ENCODE peak calls at places on chromosomes 1 and 21, in seven cellular contexts. O is H1, P is mesendoderm, Z is H9, U is neuronal stem cell, B is mesenchymal stem cell, X is trophoblast cell. K is an unnamed sample.

GRCh38 chr21:17003763-17004373 is 509.0 kb upstream of the CXADR start:
- DNase-seq in Z (no peak), P (no peak), U (no peak), B (no peak), O (no peak), X (no peak), K (peak; percentile 3)

GRCh38 chr1:30147188-30147587 is 576.2 kb downstream of the MATN1 start:
- DNase-seq in O (no peak), X (no peak), U (no peak), B (no peak), P (no peak), Z (no peak), K (no peak)

GRCh38 chr1:54304518-54304917 is 101.7 kb downstream of the SSBP3 start:
- DNase-seq in Z (no peak), U (no peak), O (no peak), X (no peak), B (no peak), P (no peak), K (no peak)

GRCh38 chr21:42784896-42785451 is 94.4 kb downstream of the WDR4 start:
- DNase-seq in X (no peak), U (no peak), Z (no peak), O (no peak), P (no peak), B (no peak), K (no peak)

GRCh38 chr1:80048706-80049105 is 1042.2 kb upstream of the ADGRL4 start:
- DNase-seq in P (no peak), O (no peak), X (no peak), Z (no peak), U (no peak), B (no peak), K (no peak)

GRCh38 chr21:44875341-44875740 is 1.9 kb upstream of the PTTG1IP start:
- DNase-seq in U (no peak), P (no peak), B (no peak), O (no peak), Z (no peak), X (no peak), K (peak; percentile 22)

GRCh38 chr1:219119839-219120238 is 53.8 kb upstream of the LYPLAL1 start:
- DNase-seq in P (no peak), B (no peak), X (no peak), U (no peak), O (no peak), Z (no peak), K (no peak)

GRCh38 chr1:50023292-50024159 is at the start of gene AGBL4:
- DNase-seq in U (peak; percentile 78), B (no peak), X (peak; percentile 33), O (peak; percentile 87), P (peak; percentile 86), Z (peak; percentile 64), K (no peak)

GRCh38 chr1:112297536-112297935 is 98.5 kb upstream of the CTTNBP2NL start:
- DNase-seq in U (no peak), B (no peak), O (no peak), P (no peak), X (no peak), Z (no peak), K (peak; percentile 13)

GRCh38 chr1:1053682-1054081 is 20.4 kb downstream of the RNF223 start:
- DNase-seq in O (no peak), X (no peak), Z (no peak), B (no peak), P (no peak), U (no peak), K (no peak)

GRCh38 chr1:204791453-204792366 is 79.0 kb upstream of the NFASC start:
- DNase-seq in B (peak; percentile 36), X (peak; percentile 65), Z (peak; percentile 92), O (peak; percentile 95), U (peak; percentile 74), P (peak; percentile 91), K (peak; percentile 35)

GRCh38 chr1:161487483-161487827 is 17.8 kb upstream of the FCGR2A start:
- DNase-seq in U (no peak), O (no peak), X (no peak), B (peak; percentile 46), Z (no peak), P (no peak), K (peak; percentile 69)

GRCh38 chr1:157154291-157154690 is 16.1 kb upstream of the ETV3 start:
- DNase-seq in X (no peak), O (no peak), Z (no peak), P (no peak), U (no peak), B (no peak), K (no peak)

GRCh38 chr1:19762175-19762779 is 37.4 kb downstream of the TMCO4 start:
- DNase-seq in O (peak; percentile 84), Z (peak; percentile 61), U (peak; percentile 23), X (peak; percentile 19), B (peak; percentile 41), P (peak; percentile 46), K (peak; percentile 23)

GRCh38 chr21:32645261-32646182 is 33.3 kb upstream of the CFAP298 start:
- DNase-seq in B (no peak), Z (peak; percentile 67), U (peak; percentile 3), X (no peak), O (peak; percentile 85), P (peak; percentile 48), K (no peak)

GRCh38 chr1:176073524-176074157 is 133.4 kb downstream of the COP1 start:
- DNase-seq in O (no peak), U (peak; percentile 67), X (peak; percentile 52), P (peak; percentile 83), Z (no peak), B (peak; percentile 72), K (peak; percentile 72)

GRCh38 chr21:33025471-33026298 is at the start of gene OLIG2:
- DNase-seq in U (peak; percentile 87), Z (peak; percentile 96), X (no peak), O (peak; percentile 93), P (peak; percentile 97), B (peak; percentile 84), K (peak; percentile 16)

GRCh38 chr21:38303300-38303699 is 46.5 kb downstream of the KCNJ15 start:
- DNase-seq in U (no peak), B (peak; percentile 91), O (no peak), Z (no peak), X (no peak), P (no peak), K (peak; percentile 88)

GRCh38 chr1:207831517-207832327 is 79.2 kb downstream of the CD34 start:
- DNase-seq in X (no peak), Z (no peak), U (no peak), B (peak; percentile 66), O (no peak), P (no peak), K (peak; percentile 75)

GRCh38 chr21:29490016-29490415 is 191.3 kb downstream of the BACH1 start:
- DNase-seq in U (no peak), O (no peak), X (no peak), P (no peak), B (no peak), Z (no peak), K (peak; percentile 62)

GRCh38 chr1:90835661-90836344 is 118.7 kb upstream of the BARHL2 start:
- DNase-seq in P (peak; percentile 43), X (no peak), Z (peak; percentile 67), O (peak; percentile 80), B (no peak), U (no peak), K (no peak)

GRCh38 chr1:84715620-84716019 is 25.4 kb upstream of the SSX2IP start:
- DNase-seq in P (no peak), B (no peak), U (peak; percentile 36), X (no peak), O (no peak), Z (no peak), K (no peak)

GRCh38 chr1:177753655-177754054 is 216.2 kb downstream of the SEC16B start:
- DNase-seq in U (no peak), P (no peak), Z (no peak), B (no peak), X (no peak), O (no peak), K (no peak)

GRCh38 chr1:186903374-186904129 is 74.8 kb downstream of the PLA2G4A start:
- DNase-seq in Z (no peak), P (no peak), B (no peak), X (no peak), O (no peak), U (no peak), K (no peak)

GRCh38 chr1:245986404-245987221 is 520.5 kb downstream of the SMYD3 start:
- DNase-seq in Z (no peak), P (peak; percentile 47), X (peak; percentile 58), B (peak; percentile 84), O (no peak), U (no peak), K (peak; percentile 88)

GRCh38 chr1:37037675-37038074 is 3.4 kb upstream of the GRIK3 start:
- DNase-seq in B (no peak), U (no peak), O (no peak), X (no peak), Z (no peak), P (no peak), K (no peak)

DNA sequence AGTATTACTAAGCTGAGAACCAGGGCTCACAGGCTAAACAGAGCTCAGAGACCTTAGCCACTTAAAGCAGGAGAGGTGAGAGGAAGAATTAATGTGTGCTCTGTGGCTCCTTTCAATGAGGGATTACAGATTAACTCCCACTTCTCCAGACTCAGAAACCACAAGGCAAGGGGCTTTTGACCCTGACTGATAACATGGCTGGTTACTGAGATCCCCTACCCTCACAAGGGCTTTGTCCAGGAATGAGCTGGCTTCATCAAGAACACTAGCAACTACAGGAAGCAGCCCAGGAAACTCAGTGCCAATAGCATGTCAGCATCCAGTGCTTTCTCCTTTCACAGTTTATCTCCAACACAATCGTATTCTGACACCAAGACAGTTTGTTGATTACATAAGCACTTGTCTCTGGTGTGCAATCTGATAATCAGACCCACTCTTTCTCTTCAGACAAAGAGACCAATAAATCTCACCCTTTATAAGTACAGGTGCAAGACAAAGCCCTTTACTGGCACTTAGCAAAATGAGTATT is 38.8 kb downstream of the ERI3 start:
- DNase-seq in B (no peak), P (peak; percentile 78), U (no peak), O (no peak), X (no peak), Z (no peak), K (no peak)
- H3K79me1 ChIP-seq in B (peaks cover 55% of the 10 kb centered on the region), P (peaks cover 3% of the 10 kb centered on the region), U (no peaks in the 10 kb centered on the region), O (peaks cover 2% of the 10 kb centered on the region), X (no peaks in the 10 kb centered on the region), Z (no peaks in the 10 kb centered on the region), K (peaks cover 7% of the 10 kb centered on the region)

DNA sequence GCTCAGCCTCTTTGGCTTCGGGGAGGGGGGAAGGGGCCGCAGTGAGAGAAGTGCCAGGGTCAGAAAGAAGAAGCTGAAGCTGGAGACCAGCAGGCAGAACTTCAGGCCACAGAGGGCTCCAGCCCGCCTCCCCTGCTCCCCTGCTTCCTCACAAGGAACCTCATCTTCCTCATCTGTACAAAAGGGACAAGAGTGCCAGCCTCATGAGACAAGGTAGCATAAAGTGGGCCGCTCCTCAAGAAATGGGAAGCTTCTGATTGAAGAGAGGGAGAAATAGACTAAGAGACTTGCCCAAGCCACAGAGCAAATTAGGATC is 39.7 kb downstream of the AHDC1 start:
- DNase-seq in U (no peak), O (no peak), X (no peak), B (no peak), P (no peak), Z (no peak), K (no peak)
- H3K4me1 ChIP-seq in U (peaks cover 78% of the 10 kb centered on the region), O (peaks cover 35% of the 10 kb centered on the region), X (peaks cover 92% of the 10 kb centered on the region), B (peaks cover 78% of the 10 kb centered on the region), P (peaks cover 34% of the 10 kb centered on the region), Z (peaks cover 14% of the 10 kb centered on the region), K (peaks cover 55% of the 10 kb centered on the region)

GRCh38 chr1:8473892-8474300 is 156.0 kb downstream of the SLC45A1 start:
- DNase-seq in Z (no peak), P (no peak), X (no peak), B (no peak), U (no peak), O (no peak), K (no peak)
- H3K79me1 ChIP-seq in Z (peaks cover 6% of the 10 kb centered on the region), P (peaks cover 9% of the 10 kb centered on the region), X (no peaks in the 10 kb centered on the region), B (peaks cover 27% of the 10 kb centered on the region), U (no peaks in the 10 kb centered on the region), O (no peaks in the 10 kb centered on the region), K (peaks cover 53% of the 10 kb centered on the region)

GRCh38 chr1:206469411-206469932 is 804 bp upstream of the IKBKE start:
- DNase-seq in P (peak; percentile 46), U (no peak), Z (no peak), O (no peak), B (no peak), X (peak; percentile 53), K (no peak)
- H3K4me1 ChIP-seq in P (peaks cover 20% of the 10 kb centered on the region), U (peaks cover 39% of the 10 kb centered on the region), Z (peaks cover 12% of the 10 kb centered on the region), O (peaks cover 27% of the 10 kb centered on the region), B (peaks cover 41% of the 10 kb centered on the region), X (peaks cover 33% of the 10 kb centered on the region), K (peaks cover 25% of the 10 kb centered on the region)

K was measured in IMR-90.